ENCODE peak calls at places on chromosomes 7 and 10, in seven cellular contexts. G is AG04450, W is mammary epithelial cell, C is fibroblast of lung, X is body of pancreas, L is dorsolateral prefrontal cortex, S is IMR-90. R is an unnamed sample.
A peak's percentile ranks its signal among the peaks of the same experiment; 100 is the strongest.

GRCh38 chr10:71494980-71495381 is 98.3 kb downstream of the CDH23 start:
- DNase-seq in G (no peak), X (no peak), L (no peak), W (no peak), S (no peak), C (no peak), R (no peak)

GRCh38 chr10:129063877-129064276 is 403.2 kb upstream of the MGMT start:
- DNase-seq in S (no peak), L (no peak), W (no peak), G (no peak), C (no peak), X (no peak), R (no peak)

GRCh38 chr7:18693401-18693800 is 197.9 kb downstream of the HDAC9 start:
- DNase-seq in L (no peak), G (peak; percentile 63), C (peak; percentile 73), X (no peak), S (peak; percentile 89), W (peak; percentile 56), R (peak; percentile 92)

GRCh38 chr7:93997868-93998267 is 6.3 kb downstream of the BET1 start:
- DNase-seq in S (no peak), X (no peak), G (no peak), W (no peak), C (no peak), L (no peak), R (no peak)

GRCh38 chr10:61354538-61354937 is 98.6 kb downstream of the TMEM26 start:
- DNase-seq in X (no peak), L (no peak), C (no peak), W (no peak), G (no peak), S (no peak), R (no peak)

GRCh38 chr10:14749051-14749809 is 25.5 kb downstream of the FAM107B start:
- DNase-seq in L (no peak), S (no peak), W (no peak), C (no peak), G (no peak), X (peak; percentile 74), R (no peak)

GRCh38 chr7:5831196-5831595 is 49.4 kb upstream of the OCM start:
- DNase-seq in S (peak; percentile 5), G (no peak), X (peak; percentile 8), W (no peak), L (peak; percentile 81), C (peak; percentile 88), R (peak; percentile 62)

GRCh38 chr7:18906901-18907300 is 210.5 kb downstream of the TWIST1 start:
- DNase-seq in C (no peak), G (no peak), L (no peak), X (no peak), S (no peak), W (no peak), R (no peak)

GRCh38 chr7:22802426-22802825 is 20.2 kb downstream of the TOMM7 start:
- DNase-seq in S (no peak), W (no peak), G (no peak), X (no peak), C (no peak), L (no peak), R (no peak)

GRCh38 chr10:78544447-78545085 is 510.9 kb downstream of the RPS24 start:
- DNase-seq in S (peak; percentile 15), W (no peak), C (peak; percentile 40), G (no peak), X (no peak), L (no peak), R (peak; percentile 49)
- H3K27ac ChIP-seq in S (peak overlapping the region; percentile 44), W (no peak overlapping the region), C (peak overlapping the region; percentile 90), G (peak overlapping the region; percentile 82), X (no peak overlapping the region), L (peak overlapping the region; percentile 35), R (peak overlapping the region; percentile 67)

GRCh38 chr10:75404023-75404334 is 2.4 kb upstream of the ZNF503 start:
- DNase-seq in G (no peak), L (no peak), W (no peak), S (no peak), X (no peak), C (no peak), R (no peak)
- H3K4me3 ChIP-seq in G (peak overlapping the region; percentile 100), L (no peak overlapping the region), W (peak overlapping the region; percentile 52), S (peak overlapping the region; percentile 60), X (peak overlapping the region; percentile 19), C (peak overlapping the region; percentile 79), R (peak overlapping the region; percentile 97)

DNA sequence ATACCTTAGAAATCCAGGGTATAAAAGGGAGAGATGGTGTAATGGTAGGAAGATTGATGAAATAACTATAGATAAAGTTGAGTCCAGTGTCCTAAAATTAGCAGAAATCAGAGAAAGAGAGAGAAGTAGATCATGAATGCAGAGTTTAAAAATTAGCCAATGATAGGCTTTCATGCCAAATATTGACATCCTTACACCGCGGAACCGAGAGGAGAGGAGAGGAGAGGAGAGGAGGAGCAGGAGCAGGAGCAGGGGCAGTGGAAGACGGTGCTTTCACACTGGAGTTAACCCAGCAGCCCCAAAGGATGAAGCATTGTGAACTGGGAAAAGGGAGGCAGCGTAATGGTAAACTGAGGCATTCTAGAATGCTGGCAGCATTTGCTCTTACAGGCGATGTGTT is 34.2 kb upstream of the LAMB4 start:
- DNase-seq in W (no peak), L (no peak), X (no peak), C (no peak), S (no peak), G (no peak), R (no peak)
- H3K27me3 ChIP-seq in W (no peaks in the 10 kb centered on the region), L (no peaks in the 10 kb centered on the region), X (no peaks in the 10 kb centered on the region), C (no peaks in the 10 kb centered on the region), S (no peaks in the 10 kb centered on the region), G (no peaks in the 10 kb centered on the region), R (no peaks in the 10 kb centered on the region)

GRCh38 chr10:64369885-64370773 is 848.9 kb downstream of the REEP3 start:
- DNase-seq in C (no peak), G (no peak), L (no peak), X (no peak), S (no peak), W (no peak), R (no peak)
- H3K27ac ChIP-seq in C (no peak overlapping the region), G (no peak overlapping the region), L (no peak overlapping the region), X (peak overlapping the region; percentile 1), S (no peak overlapping the region), W (no peak overlapping the region), R (no peak overlapping the region)